ENCODE peak calls at places on chromosomes 6 and 20, in six cellular contexts. One of them, this sample, is unnamed.
A peak's percentile ranks its signal among the peaks of the same experiment; 100 is the strongest.

GRCh38 chr20:50020283-50020682 is 37.5 kb downstream of the SNAI1 start:
- DNase-seq in HT1080: peak; percentile 84
- DNase-seq in pancreas: no peak
- DNase-seq in T-helper 1 cell: peak; percentile 27
- DNase-seq in Right ventricle myocardium superior: no peak
- DNase-seq in tibial artery: no peak
- DNase-seq in this sample: peak; percentile 31

GRCh38 chr6:75551367-75551952 is 50.2 kb upstream of the SENP6 start:
- DNase-seq in HT1080: no peak
- DNase-seq in pancreas: no peak
- DNase-seq in T-helper 1 cell: peak; percentile 29
- DNase-seq in Right ventricle myocardium superior: no peak
- DNase-seq in tibial artery: no peak
- DNase-seq in this sample: no peak

GRCh38 chr6:24910850-24911712 is 24.7 kb downstream of the RIPOR2 start:
- DNase-seq in HT1080: no peak
- DNase-seq in pancreas: peak; percentile 74
- DNase-seq in T-helper 1 cell: peak; percentile 48
- DNase-seq in Right ventricle myocardium superior: peak; percentile 67
- DNase-seq in tibial artery: peak; percentile 72
- DNase-seq in this sample: peak; percentile 74

GRCh38 chr6:2245954-2246863 is 804 bp upstream of the GMDS start:
- DNase-seq in HT1080: peak; percentile 58
- DNase-seq in pancreas: peak; percentile 83
- DNase-seq in T-helper 1 cell: peak; percentile 33
- DNase-seq in Right ventricle myocardium superior: peak; percentile 47
- DNase-seq in tibial artery: peak; percentile 73
- DNase-seq in this sample: peak; percentile 75

GRCh38 chr20:49704932-49705336 is 8.7 kb downstream of the B4GALT5 start:
- DNase-seq in HT1080: no peak
- DNase-seq in pancreas: no peak
- DNase-seq in T-helper 1 cell: no peak
- DNase-seq in Right ventricle myocardium superior: no peak
- DNase-seq in tibial artery: no peak
- DNase-seq in this sample: no peak

GRCh38 chr6:53894086-53894485 is 99.3 kb downstream of the LRRC1 start:
- DNase-seq in HT1080: peak; percentile 71
- DNase-seq in pancreas: no peak
- DNase-seq in T-helper 1 cell: peak; percentile 13
- DNase-seq in Right ventricle myocardium superior: no peak
- DNase-seq in tibial artery: no peak
- DNase-seq in this sample: peak; percentile 18

GRCh38 chr20:57996936-57997629 is 231.4 kb downstream of the ANKRD60 start:
- DNase-seq in HT1080: peak; percentile 65
- DNase-seq in pancreas: peak; percentile 8
- DNase-seq in T-helper 1 cell: no peak
- DNase-seq in Right ventricle myocardium superior: no peak
- DNase-seq in tibial artery: no peak
- DNase-seq in this sample: peak; percentile 73

GRCh38 chr6:5053864-5054426 is 31.2 kb upstream of the PPP1R3G start:
- DNase-seq in HT1080: no peak
- DNase-seq in pancreas: no peak
- DNase-seq in T-helper 1 cell: no peak
- DNase-seq in Right ventricle myocardium superior: no peak
- DNase-seq in tibial artery: no peak
- DNase-seq in this sample: peak; percentile 39

GRCh38 chr6:35757461-35758123 is 18.8 kb upstream of the CLPSL2 start:
- DNase-seq in HT1080: peak; percentile 51
- DNase-seq in pancreas: no peak
- DNase-seq in T-helper 1 cell: peak; percentile 20
- DNase-seq in Right ventricle myocardium superior: no peak
- DNase-seq in tibial artery: no peak
- DNase-seq in this sample: peak; percentile 66

GRCh38 chr6:2376429-2377355 is 131.3 kb upstream of the GMDS start:
- DNase-seq in HT1080: peak; percentile 89
- DNase-seq in pancreas: no peak
- DNase-seq in T-helper 1 cell: no peak
- DNase-seq in Right ventricle myocardium superior: no peak
- DNase-seq in tibial artery: peak; percentile 73
- DNase-seq in this sample: peak; percentile 82